ENCODE peak calls at places on chromosomes 1 and 21, in six cellular contexts. U is ascending aorta, V is cardiac muscle cell, J is IMR-90, O is PC-3, E is endodermal cell. H is an unnamed sample.

GRCh38 chr1:58883888-58884482 is 100.1 kb upstream of the JUN start:
- DNase-seq in U (no peak), V (peak; percentile 88), J (no peak), O (no peak), E (no peak), H (no peak)

GRCh38 chr21:33028759-33029511 is 3.2 kb downstream of the OLIG2 start:
- DNase-seq in U (no peak), V (peak; percentile 25), J (peak; percentile 14), O (no peak), E (peak; percentile 60), H (no peak)

GRCh38 chr1:84973493-84974334 is 23.2 kb downstream of the MCOLN2 start:
- DNase-seq in U (no peak), V (peak; percentile 57), J (no peak), O (no peak), E (no peak), H (no peak)

GRCh38 chr1:101820080-101820479 is 176.6 kb downstream of the OLFM3 start:
- DNase-seq in U (no peak), V (peak; percentile 37), J (peak; percentile 15), O (peak; percentile 57), E (peak; percentile 57), H (no peak)

GRCh38 chr1:37513795-37514349 is 694 bp downstream of the MEAF6 start:
- DNase-seq in U (no peak), V (peak; percentile 8), J (no peak), O (peak; percentile 32), E (peak; percentile 84), H (no peak)

GRCh38 chr1:165281207-165281901 is 75.2 kb downstream of the LMX1A start:
- DNase-seq in U (no peak), V (no peak), J (no peak), O (no peak), E (no peak), H (no peak)

GRCh38 chr1:116574581-116575291 is 3.9 kb upstream of the CD58 start:
- DNase-seq in U (no peak), V (peak; percentile 83), J (peak; percentile 65), O (peak; percentile 88), E (peak; percentile 80), H (peak; percentile 49)

GRCh38 chr21:27047331-27048314 is 80.7 kb upstream of the ADAMTS5 start:
- DNase-seq in U (no peak), V (no peak), J (peak; percentile 79), O (peak; percentile 53), E (no peak), H (no peak)

GRCh38 chr1:41664861-41665640 is 180.6 kb upstream of the EDN2 start:
- DNase-seq in U (no peak), V (peak; percentile 85), J (peak; percentile 81), O (peak; percentile 97), E (peak; percentile 74), H (no peak)

GRCh38 chr1:235866207-235866912 is at the start of gene LYST:
- DNase-seq in U (no peak), V (peak; percentile 36), J (peak; percentile 52), O (peak; percentile 47), E (peak; percentile 79), H (peak; percentile 55)

GRCh38 chr1:52556641-52557360 is 3.9 kb upstream of the TUT4 start:
- DNase-seq in U (no peak), V (no peak), J (no peak), O (no peak), E (no peak), H (no peak)

GRCh38 chr21:43866659-43867331 is 1.8 kb downstream of the AGPAT3 start:
- DNase-seq in U (no peak), V (no peak), J (no peak), O (peak; percentile 46), E (no peak), H (no peak)

GRCh38 chr1:183600136-183600535 is 9.9 kb upstream of the NCF2 start:
- DNase-seq in U (no peak), V (peak; percentile 87), J (peak; percentile 92), O (peak; percentile 49), E (no peak), H (no peak)

GRCh38 chr1:39566441-39567137 is 10.0 kb downstream of the PABPC4 start:
- DNase-seq in U (no peak), V (no peak), J (no peak), O (no peak), E (no peak), H (no peak)

GRCh38 chr21:43903451-43904091 is 38.5 kb downstream of the AGPAT3 start:
- DNase-seq in U (no peak), V (no peak), J (no peak), O (no peak), E (no peak), H (no peak)

GRCh38 chr21:41924355-41924754 is 29.5 kb downstream of the C2CD2 start:
- DNase-seq in U (no peak), V (no peak), J (peak; percentile 57), O (no peak), E (no peak), H (no peak)

GRCh38 chr1:180188103-180188506 is 33.4 kb downstream of the QSOX1 start:
- DNase-seq in U (no peak), V (peak; percentile 66), J (peak; percentile 35), O (peak; percentile 49), E (peak; percentile 92), H (peak; percentile 41)

GRCh38 chr1:4175566-4176405 is 275.7 kb upstream of the C1orf174 start:
- DNase-seq in U (no peak), V (no peak), J (no peak), O (no peak), E (no peak), H (no peak)

GRCh38 chr1:16422041-16422440 is 15.2 kb downstream of the SPATA21 start:
- DNase-seq in U (no peak), V (no peak), J (no peak), O (no peak), E (no peak), H (no peak)

GRCh38 chr1:109258481-109259466 is 9.4 kb downstream of the CELSR2 start:
- DNase-seq in U (no peak), V (no peak), J (no peak), O (no peak), E (no peak), H (no peak)

GRCh38 chr1:107793896-107794440 is 171.0 kb downstream of the VAV3 start:
- DNase-seq in U (no peak), V (no peak), J (no peak), O (no peak), E (no peak), H (no peak)

GRCh38 chr1:20187103-20187812 is 940 bp upstream of the PLA2G2C start:
- DNase-seq in U (no peak), V (no peak), J (no peak), O (peak; percentile 72), E (no peak), H (no peak)

GRCh38 chr1:205450448-205450847 is 5.4 kb downstream of the BLACAT1 start:
- DNase-seq in U (no peak), V (no peak), J (no peak), O (peak; percentile 48), E (peak; percentile 89), H (no peak)

GRCh38 chr1:8239306-8240023 is 78.4 kb upstream of the SLC45A1 start:
- DNase-seq in U (no peak), V (peak; percentile 48), J (peak; percentile 39), O (no peak), E (peak; percentile 79), H (no peak)
- H3K4me3 ChIP-seq in U (no peak overlapping the region), V (no peak overlapping the region), J (no peak overlapping the region), O (no peak overlapping the region), E (no peak overlapping the region), H (no peak overlapping the region)

GRCh38 chr1:47824297-47824696 is 172.9 kb downstream of the TRABD2B start:
- DNase-seq in U (no peak), V (no peak), J (no peak), O (no peak), E (no peak), H (no peak)
- H3K4me1 ChIP-seq in U (peaks cover 11% of the 10 kb centered on the region), V (peaks cover 4% of the 10 kb centered on the region), J (no peaks in the 10 kb centered on the region), O (no peaks in the 10 kb centered on the region), E (peaks cover 3% of the 10 kb centered on the region), H (no peaks in the 10 kb centered on the region)

GRCh38 chr21:45088729-45089128 is 14.3 kb downstream of the ADARB1 start:
- DNase-seq in U (no peak), V (no peak), J (no peak), O (peak; percentile 9), E (no peak), H (no peak)
- H3K27me3 ChIP-seq in U (no peaks in the 10 kb centered on the region), V (no peaks in the 10 kb centered on the region), J (no peaks in the 10 kb centered on the region), O (no peaks in the 10 kb centered on the region), E (no peaks in the 10 kb centered on the region), H (no peaks in the 10 kb centered on the region)

DNA sequence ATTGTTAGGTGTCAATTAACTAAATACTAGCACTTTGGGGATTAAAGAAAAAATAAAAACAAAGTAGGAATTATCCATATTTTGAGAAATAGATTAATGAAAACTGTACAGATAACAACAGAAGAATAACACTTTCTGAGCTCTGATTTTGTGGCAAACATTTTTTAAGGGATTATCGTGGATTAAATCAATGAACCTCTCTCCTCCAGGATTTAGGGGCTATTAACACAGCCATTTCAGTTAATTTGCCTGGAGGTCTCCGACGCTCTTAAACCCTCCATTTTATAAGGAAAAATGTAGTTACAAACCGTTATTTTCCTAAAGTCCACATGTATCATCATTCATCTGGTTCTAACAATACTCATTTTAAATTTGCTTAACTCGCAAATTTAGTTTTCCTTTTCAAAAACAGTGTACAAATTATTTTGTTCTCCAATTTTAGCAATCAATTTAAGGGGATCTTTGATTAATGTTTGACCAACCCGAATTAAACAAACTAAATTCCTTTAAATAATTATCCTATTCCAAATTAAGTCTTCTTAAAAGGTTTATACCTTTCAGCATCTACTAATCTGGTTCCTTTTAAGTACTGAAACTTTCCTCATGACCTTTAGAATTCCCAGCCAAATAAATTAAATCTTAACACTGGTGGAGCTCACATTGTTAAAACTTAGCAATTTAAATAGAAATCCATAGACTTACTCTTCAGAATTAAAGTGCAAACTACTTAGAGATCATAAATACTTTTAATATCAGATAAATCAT is 30.7 kb upstream of the RNF187 start:
- DNase-seq in U (no peak), V (no peak), J (no peak), O (no peak), E (no peak), H (no peak)
- H3K4me3 ChIP-seq in U (peak overlapping the region; percentile 60), V (peak overlapping the region; percentile 54), J (peak overlapping the region; percentile 50), O (peak overlapping the region; percentile 87), E (peak overlapping the region; percentile 90), H (peak overlapping the region; percentile 62)

GRCh38 chr1:210236386-210236839 is 3.8 kb downstream of the SERTAD4 start:
- DNase-seq in U (no peak), V (peak; percentile 46), J (peak; percentile 37), O (no peak), E (no peak), H (no peak)
- H3K4me1 ChIP-seq in U (peaks cover 61% of the 10 kb centered on the region), V (peaks cover 6% of the 10 kb centered on the region), J (peaks cover 10% of the 10 kb centered on the region), O (peaks cover 33% of the 10 kb centered on the region), E (no peaks in the 10 kb centered on the region), H (peaks cover 24% of the 10 kb centered on the region)

DNA sequence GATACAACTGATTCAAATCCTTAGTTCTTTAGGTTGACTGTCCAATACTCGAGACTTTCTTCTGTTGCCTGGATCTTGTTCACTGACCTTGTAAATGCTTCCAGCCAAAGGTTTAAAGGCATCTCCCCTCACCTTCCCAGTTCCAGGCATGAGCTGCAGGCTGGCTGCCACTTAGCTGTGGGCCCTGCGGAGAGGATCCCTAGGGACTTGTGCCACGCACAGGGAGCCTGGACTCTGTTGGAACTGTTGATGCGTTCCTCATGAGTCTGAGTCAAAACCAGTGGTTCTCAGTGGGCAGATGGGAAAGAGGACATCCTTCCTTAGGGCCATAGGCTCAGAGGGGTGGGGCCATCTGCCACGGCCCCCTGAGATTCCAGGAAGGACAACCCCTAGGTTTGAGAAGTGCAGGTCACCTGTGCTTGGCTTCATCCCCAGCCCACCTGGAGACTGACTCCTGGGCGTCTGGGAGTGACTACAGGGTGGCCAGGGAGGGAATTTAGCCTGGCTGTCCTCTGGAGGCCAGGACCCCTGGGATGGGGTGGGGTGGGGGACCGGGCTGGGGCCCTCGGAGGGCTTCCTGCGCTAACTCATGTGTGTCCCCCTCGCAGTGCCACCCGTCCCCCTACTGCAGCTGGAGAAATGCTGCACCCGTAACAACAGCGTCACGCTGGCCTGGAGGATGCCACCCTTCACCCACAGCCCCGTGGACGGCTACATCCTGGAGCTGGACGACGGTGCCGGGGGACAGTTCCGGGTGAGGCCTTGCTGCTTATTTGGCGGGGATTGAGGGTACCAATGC is 37.6 kb upstream of the GNPAT start:
- DNase-seq in U (no peak), V (no peak), J (no peak), O (no peak), E (no peak), H (no peak)
- H3K27me3 ChIP-seq in U (no peaks in the 10 kb centered on the region), V (peaks cover 52% of the 10 kb centered on the region), J (peaks cover 40% of the 10 kb centered on the region), O (peaks cover 71% of the 10 kb centered on the region), E (peaks cover 28% of the 10 kb centered on the region), H (peaks cover 7% of the 10 kb centered on the region)

H was measured in heart left ventricle.